ENCODE peak calls at places on chromosomes 3 and 15, in seven cellular contexts. A is upper lobe of right lung, F is Peyer's patch, G is dorsolateral prefrontal cortex, T is breast epithelium, Y is tibial nerve, I is fibroblast of lung. X is an unnamed sample.

GRCh38 chr3:178036745-178037144 is 499.5 kb upstream of the KCNMB2 start:
- DNase-seq in I (no peak), G (no peak), Y (no peak), A (no peak), T (no peak), F (no peak), X (no peak)

GRCh38 chr3:110343945-110344344 is 727.7 kb upstream of the NECTIN3 start:
- DNase-seq in T (no peak), F (no peak), I (no peak), Y (no peak), G (no peak), A (no peak), X (no peak)

GRCh38 chr15:62124953-62125263 is 40.2 kb downstream of the C2CD4B start:
- DNase-seq in F (no peak), A (no peak), Y (no peak), G (no peak), I (no peak), T (no peak), X (no peak)

GRCh38 chr3:197456271-197457091 is 99.3 kb downstream of the BDH1 start:
- DNase-seq in A (peak), F (peak), T (peak), Y (peak), I (peak), G (peak), X (peak)

GRCh38 chr15:41979493-41980266 is 7.3 kb upstream of the EHD4 start:
- DNase-seq in Y (no peak), I (no peak), A (no peak), G (no peak), F (no peak), T (peak), X (peak)

GRCh38 chr15:75639191-75639708 is 774 bp downstream of the IMP3 start:
- DNase-seq in Y (no peak), I (no peak), A (no peak), F (no peak), G (no peak), T (no peak), X (no peak)

GRCh38 chr3:177703788-177704187 is 506.5 kb upstream of the TBL1XR1 start:
- DNase-seq in Y (no peak), G (no peak), F (no peak), I (no peak), A (no peak), T (no peak), X (no peak)

GRCh38 chr3:38450853-38451252 is 2.8 kb upstream of the ACVR2B start:
- DNase-seq in A (no peak), I (no peak), T (no peak), Y (no peak), F (no peak), G (no peak), X (no peak)

DNA sequence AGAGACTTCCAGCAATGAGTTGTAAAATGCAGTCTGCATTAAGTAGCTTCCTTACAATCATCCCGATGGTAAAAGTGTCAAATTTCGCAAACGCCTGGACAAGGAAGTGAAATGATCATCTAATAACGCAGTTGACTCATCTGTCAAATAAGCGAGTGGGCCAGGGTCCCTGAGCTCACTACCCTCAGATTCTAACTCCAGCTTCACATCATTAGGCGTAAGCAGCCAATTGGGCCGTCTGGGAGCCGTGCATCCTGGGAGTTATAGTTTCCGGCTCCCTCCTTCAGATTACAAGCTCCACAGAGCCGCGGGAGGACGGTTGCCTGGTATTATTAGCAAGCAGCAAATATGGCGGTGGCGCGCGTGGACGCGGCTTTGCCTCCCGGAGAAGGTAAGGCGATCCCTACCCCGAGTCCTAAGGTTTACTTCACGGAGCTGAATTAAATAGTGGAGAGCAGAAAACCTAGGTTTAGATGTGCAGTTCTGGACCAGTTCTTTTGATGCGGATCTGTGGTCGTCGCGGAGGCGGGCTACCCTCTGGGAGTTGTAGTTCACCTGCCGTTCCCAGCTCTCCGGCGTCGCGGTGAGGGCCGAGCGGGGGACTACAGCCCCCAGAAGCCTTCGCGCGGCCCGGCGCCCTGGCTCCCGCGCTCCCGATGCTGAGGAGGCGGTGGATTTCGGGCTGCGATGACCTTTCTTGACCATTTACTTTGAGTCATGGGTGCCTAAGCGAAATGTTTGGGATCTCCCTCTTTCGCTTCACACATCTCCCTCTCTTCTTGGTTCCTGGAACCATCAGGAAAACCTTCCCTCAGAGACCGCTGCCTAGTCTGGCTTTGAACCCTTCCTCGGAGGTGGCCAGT is at the start of gene CEP97:
- DNase-seq in Y (peak), T (peak), G (peak), F (peak), A (peak), I (peak), X (peak)
- H3K27ac ChIP-seq in Y (peak), T (peak), G (peak), F (peak), A (peak), I (peak), X (peak)

GRCh38 chr3:194300936-194301335 is 50.2 kb downstream of the CPN2 start:
- DNase-seq in A (peak), Y (no peak), F (no peak), G (no peak), T (no peak), I (no peak), X (no peak)

GRCh38 chr3:194298331-194299227 is 52.5 kb downstream of the CPN2 start:
- DNase-seq in F (no peak), I (no peak), G (no peak), T (no peak), Y (no peak), A (peak), X (no peak)

GRCh38 chr3:194296832-194297666 is 54.1 kb downstream of the CPN2 start:
- DNase-seq in G (no peak), I (no peak), F (no peak), Y (no peak), A (peak), T (no peak), X (peak)

GRCh38 chr3:194301730-194302129 is 49.4 kb downstream of the CPN2 start:
- DNase-seq in A (peak), G (no peak), Y (no peak), I (no peak), T (no peak), F (no peak), X (no peak)

DNA sequence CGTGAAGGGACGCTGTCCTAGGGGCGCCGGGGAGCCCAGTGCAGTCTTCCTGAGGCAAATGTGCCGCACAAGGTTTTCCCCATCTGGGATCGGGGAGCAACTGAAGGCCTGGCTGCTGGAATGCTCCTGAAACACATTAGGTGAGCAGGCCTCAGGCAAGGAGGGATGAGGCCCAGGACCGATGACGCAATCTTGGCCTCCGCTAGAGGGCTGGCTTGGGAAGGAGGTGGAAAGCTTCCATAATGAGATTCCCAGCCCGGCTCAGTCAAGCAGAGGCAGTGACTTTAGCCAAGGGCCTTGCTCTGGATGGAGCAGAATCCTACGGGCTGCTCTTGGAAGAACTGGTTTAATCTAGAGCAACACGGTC is 50.8 kb downstream of the CPN2 start:
- DNase-seq in F (no peak), I (peak), A (peak), T (peak), Y (peak), G (no peak), X (no peak)
- TF ChIP-seq CTCF in F (no peak), I (peak), A (no peak), T (no peak), Y (peak), G (no peak), X (no peak)

DNA sequence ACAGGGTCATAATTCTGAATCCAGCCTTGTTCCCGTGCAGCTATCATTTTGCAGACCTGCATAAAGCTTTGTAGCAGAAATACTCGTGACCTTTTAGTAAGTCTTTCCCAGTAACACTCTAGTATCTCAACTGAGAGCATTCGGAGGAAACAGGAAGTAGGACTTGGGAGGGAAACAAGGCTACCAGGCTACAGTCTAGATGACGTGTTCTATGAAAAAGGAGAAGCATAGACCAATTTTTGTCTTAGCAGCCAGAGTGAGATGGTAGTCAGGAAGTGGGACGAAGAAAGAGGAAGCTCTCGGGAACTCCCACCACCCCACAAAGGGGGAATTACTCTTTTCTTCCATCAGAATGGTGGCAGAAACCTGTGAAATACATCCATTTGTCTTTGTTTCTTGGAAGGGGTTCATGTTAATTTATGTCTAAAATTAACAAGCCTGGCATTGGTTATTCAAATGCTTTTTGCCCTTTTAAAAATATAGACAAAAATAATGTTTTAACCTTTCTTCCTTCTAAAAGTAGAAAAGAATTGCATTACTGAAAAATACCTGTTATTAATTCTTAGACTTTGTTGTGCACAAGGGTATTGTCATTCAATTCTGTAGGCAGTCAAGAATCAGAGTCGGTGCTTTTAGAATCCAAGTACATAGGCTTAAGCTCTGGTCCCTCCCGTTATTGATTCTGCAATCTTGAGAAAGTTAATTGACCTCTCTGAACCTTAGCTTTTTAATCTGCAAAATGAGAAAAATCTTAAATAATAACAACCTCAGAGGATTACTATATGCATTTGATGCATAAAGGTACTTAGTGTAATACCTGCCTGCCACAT is 1.6 kb upstream of the SUCNR1 start:
- DNase-seq in G (no peak), A (no peak), F (no peak), T (no peak), I (no peak), Y (no peak), X (no peak)
- H3K27ac ChIP-seq in G (no peak), A (peak), F (no peak), T (no peak), I (no peak), Y (no peak), X (no peak)

GRCh38 chr3:24361661-24362060 is 133.0 kb downstream of the THRB start:
- DNase-seq in I (peak), G (no peak), Y (no peak), A (no peak), T (no peak), F (no peak), X (no peak)
- TF ChIP-seq CTCF in I (no peak), G (no peak), Y (no peak), A (no peak), T (no peak), F (no peak), X (no peak)

DNA sequence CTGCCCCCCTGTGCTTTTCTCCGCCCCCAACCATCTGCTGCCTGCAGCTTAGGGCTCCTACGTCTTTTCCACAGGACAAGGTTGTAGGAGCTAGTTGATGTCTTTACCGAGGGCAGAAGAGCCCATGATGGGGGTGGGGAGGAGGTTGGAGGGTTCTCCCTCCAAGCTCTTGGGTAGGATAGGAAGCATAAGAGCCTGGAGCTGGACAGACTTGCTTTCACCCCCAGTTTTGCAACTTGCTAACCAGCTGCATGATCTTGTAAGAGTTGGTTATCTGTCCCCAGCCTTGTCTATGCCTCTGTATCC is 856 bp downstream of the ABCF3 start:
- DNase-seq in A (no peak), F (no peak), Y (no peak), T (no peak), I (no peak), G (no peak), X (no peak)
- H3K27ac ChIP-seq in A (peak), F (peak), Y (peak), T (peak), I (peak), G (peak), X (peak)

DNA sequence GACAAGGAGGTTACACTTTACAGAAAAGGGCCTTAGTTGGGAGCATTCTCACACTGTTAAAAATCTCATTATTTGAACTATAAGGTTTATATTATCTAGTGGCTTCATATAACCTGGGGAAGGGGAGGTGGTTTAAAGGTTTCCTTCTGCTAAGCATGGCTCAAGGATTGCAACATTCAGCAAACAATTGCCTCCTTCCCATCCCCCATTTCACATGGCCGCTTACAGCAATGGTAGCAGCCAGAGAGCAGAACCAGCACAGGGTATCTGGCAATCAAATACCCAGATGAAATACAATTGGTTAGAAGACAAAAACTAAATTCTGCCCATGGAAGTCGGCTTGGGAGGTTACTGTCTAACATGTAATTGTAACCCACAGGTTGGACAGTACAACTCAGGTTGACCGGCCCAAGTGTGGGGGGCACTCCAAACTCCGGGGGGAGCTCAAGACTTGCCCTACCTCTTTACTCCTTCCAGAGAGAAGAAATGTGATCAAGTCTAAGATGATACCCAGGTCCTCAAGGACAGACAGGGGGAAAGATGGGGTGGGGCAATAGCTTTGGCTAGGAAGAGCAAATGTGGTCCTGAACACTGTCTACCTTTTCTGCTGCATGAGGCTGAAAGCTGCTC is 15.5 kb downstream of the ETV5 start:
- DNase-seq in G (no peak), Y (no peak), T (no peak), A (no peak), I (no peak), F (no peak), X (no peak)
- TF ChIP-seq CTCF in G (no peak), Y (no peak), T (no peak), A (no peak), I (no peak), F (no peak), X (no peak)

GRCh38 chr15:56817266-56817665 is 84.0 kb upstream of the ZNF280D start:
- DNase-seq in A (no peak), T (no peak), G (no peak), I (no peak), F (no peak), Y (no peak), X (no peak)
- H3K27ac ChIP-seq in A (no peak), T (no peak), G (no peak), I (no peak), F (no peak), Y (no peak), X (no peak)

GRCh38 chr15:31212286-31212685 is 110.8 kb upstream of the TRPM1 start:
- DNase-seq in I (peak), F (no peak), G (no peak), T (no peak), A (no peak), Y (no peak), X (no peak)

GRCh38 chr15:31215490-31216209 is 111.0 kb upstream of the KLF13 start:
- DNase-seq in G (peak), Y (peak), F (peak), I (peak), A (peak), T (peak), X (no peak)

GRCh38 chr15:31212956-31213694 is 111.6 kb upstream of the TRPM1 start:
- DNase-seq in Y (no peak), G (no peak), F (no peak), T (no peak), A (no peak), I (no peak), X (no peak)

GRCh38 chr15:31214864-31215489 is 111.7 kb upstream of the KLF13 start:
- DNase-seq in G (peak), Y (peak), A (peak), F (no peak), T (no peak), I (peak), X (no peak)

GRCh38 chr15:31214158-31214863 is 112.3 kb upstream of the KLF13 start:
- DNase-seq in I (no peak), Y (no peak), T (no peak), F (no peak), G (no peak), A (no peak), X (no peak)
- TF ChIP-seq CTCF in I (no peak), Y (no peak), T (no peak), F (no peak), G (no peak), A (no peak), X (no peak)

DNA sequence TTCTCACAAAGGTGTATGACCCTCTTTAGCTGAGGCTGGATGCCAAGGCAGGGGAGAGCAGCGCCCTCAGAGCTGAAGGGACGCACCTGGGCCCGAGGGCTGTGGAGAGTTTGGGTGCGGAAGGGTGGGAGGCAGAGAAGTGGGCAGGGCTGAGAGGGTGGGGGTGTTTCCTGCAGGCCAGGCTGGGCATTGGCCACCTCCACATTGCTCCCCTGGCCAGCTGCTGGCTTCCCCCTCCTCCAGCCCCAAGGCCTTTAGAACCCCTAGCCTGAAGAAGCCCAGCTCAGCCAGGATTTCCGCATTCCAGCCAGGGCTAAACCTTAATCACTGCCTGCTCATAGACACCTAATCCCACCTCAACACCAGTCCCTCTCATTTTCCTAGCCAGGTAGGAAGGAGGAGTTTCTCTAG is 7.5 kb downstream of the NT5DC2 start:
- DNase-seq in G (no peak), Y (no peak), T (no peak), F (no peak), A (peak), I (no peak), X (peak)
- H3K27ac ChIP-seq in G (peak), Y (no peak), T (peak), F (peak), A (peak), I (no peak), X (peak)

GRCh38 chr3:51955893-51956770 is 951 bp downstream of the GPR62 start:
- DNase-seq in A (no peak), Y (no peak), I (peak), F (no peak), G (no peak), T (no peak), X (no peak)
- TF ChIP-seq CTCF in A (peak), Y (peak), I (peak), F (peak), G (peak), T (peak), X (peak)